ENCODE peak calls at places on chromosome 12, in four cellular contexts. H is A549, C is HepG2, A is GM12878. L is an unnamed sample.
A peak's percentile ranks its signal among the peaks of the same experiment; 100 is the strongest.

GRCh38 chr12:57258977-57259970 is 8.3 kb upstream of the STAC3 start:
- DNase-seq in H (no peak), A (no peak), C (no peak), L (no peak)

GRCh38 chr12:62861157-62861535 is 73.8 kb downstream of the PPM1H start:
- DNase-seq in H (no peak), C (no peak), A (no peak), L (no peak)

GRCh38 chr12:49040364-49040855 is 20.2 kb downstream of the KMT2D start:
- DNase-seq in H (no peak), C (no peak), A (no peak), L (no peak)

GRCh38 chr12:5503774-5504173 is 71.9 kb downstream of the NTF3 start:
- DNase-seq in A (no peak), C (no peak), H (no peak), L (no peak)

GRCh38 chr12:26238341-26239126 is 43.2 kb downstream of the SSPN start:
- DNase-seq in H (no peak), A (no peak), C (no peak), L (no peak)

GRCh38 chr12:132703611-132704010 is 7.0 kb upstream of the PGAM5 start:
- DNase-seq in A (no peak), C (no peak), H (no peak), L (no peak)

GRCh38 chr12:27176765-27177164 is 67.3 kb upstream of the STK38L start:
- DNase-seq in C (no peak), H (peak; percentile 59), A (no peak), L (peak; percentile 79)

GRCh38 chr12:84375472-84375871 is 537.1 kb downstream of the SLC6A15 start:
- DNase-seq in C (no peak), A (no peak), H (no peak), L (no peak)

GRCh38 chr12:27999521-27999920 is 27.0 kb upstream of the PTHLH start:
- DNase-seq in A (no peak), C (no peak), H (no peak), L (no peak)

GRCh38 chr12:131101703-131102492 is 148.2 kb downstream of the ADGRD1 start:
- DNase-seq in H (no peak), C (no peak), A (peak; percentile 71), L (peak; percentile 42)

GRCh38 chr12:19287302-19287701 is 152.0 kb upstream of the AEBP2 start:
- DNase-seq in C (no peak), A (no peak), H (no peak), L (no peak)

GRCh38 chr12:32151081-32151480 is 44.4 kb downstream of the BICD1 start:
- DNase-seq in A (no peak), H (no peak), C (no peak), L (no peak)

GRCh38 chr12:27005495-27005894 is 8.7 kb downstream of the TM7SF3 start:
- DNase-seq in H (no peak), C (no peak), A (no peak), L (no peak)

GRCh38 chr12:92108651-92109050 is 37.0 kb downstream of the BTG1 start:
- DNase-seq in H (peak; percentile 42), A (no peak), C (no peak), L (peak; percentile 96)

GRCh38 chr12:121467638-121468403 is 67.9 kb downstream of the RNF34 start:
- DNase-seq in A (no peak), C (no peak), H (peak; percentile 31), L (no peak)

GRCh38 chr12:68675098-68675842 is 11.5 kb upstream of the NUP107 start:
- DNase-seq in A (no peak), H (no peak), C (no peak), L (peak; percentile 28)

GRCh38 chr12:87816186-87816585 is 213.0 kb downstream of the C12orf50 start:
- DNase-seq in H (no peak), C (no peak), A (no peak), L (no peak)

GRCh38 chr12:65918057-65918456 is 93.8 kb downstream of the HMGA2 start:
- DNase-seq in H (no peak), C (no peak), A (no peak), L (peak; percentile 20)

GRCh38 chr12:46964496-46965098 is 114.8 kb upstream of the PCED1B start:
- DNase-seq in C (no peak), A (no peak), H (peak; percentile 18), L (no peak)

GRCh38 chr12:9792961-9793617 is 32.4 kb upstream of the CD69 start:
- DNase-seq in C (no peak), H (no peak), A (no peak), L (no peak)

GRCh38 chr12:64256166-64256800 is 34.2 kb upstream of the KICS2 start:
- DNase-seq in C (peak; percentile 49), H (peak; percentile 65), A (no peak), L (peak; percentile 64)

GRCh38 chr12:16198884-16199283 is 78.6 kb downstream of the SLC15A5 start:
- DNase-seq in C (no peak), A (peak; percentile 39), H (no peak), L (peak; percentile 29)

DNA sequence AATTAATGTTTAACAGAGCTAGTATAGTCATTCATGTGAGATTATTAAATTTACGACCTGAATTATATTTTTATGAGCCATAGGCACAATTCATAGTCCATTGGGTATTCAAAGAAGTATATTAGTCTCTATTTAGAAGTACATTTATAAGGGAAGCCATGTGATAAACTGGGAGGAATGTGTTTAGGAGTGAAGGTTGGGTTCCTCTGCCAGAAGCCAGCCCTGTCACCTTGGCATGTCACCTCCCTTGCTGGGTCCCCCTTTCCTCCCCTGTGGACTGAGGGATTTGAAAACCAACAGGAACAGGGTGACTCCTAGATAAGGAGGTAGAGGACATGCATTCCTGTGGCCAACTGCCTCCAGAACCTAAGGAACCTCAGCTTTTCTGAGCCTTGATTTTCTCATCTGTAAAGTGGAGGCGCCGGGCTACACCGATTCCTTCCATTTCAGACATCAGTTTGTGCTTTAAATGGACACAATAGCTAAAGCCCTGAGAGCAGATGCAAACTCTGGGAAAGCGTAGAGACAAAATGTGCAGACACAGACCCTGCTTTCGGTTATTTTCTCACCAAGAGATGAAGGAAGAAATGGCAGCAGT is 5.4 kb upstream of the KRT2 start:
- DNase-seq in A (no peak), C (no peak), H (no peak), L (no peak)
- TF ChIP-seq POLR2A in A (no peak), C (no peak), H (no peak), L (no peak)

DNA sequence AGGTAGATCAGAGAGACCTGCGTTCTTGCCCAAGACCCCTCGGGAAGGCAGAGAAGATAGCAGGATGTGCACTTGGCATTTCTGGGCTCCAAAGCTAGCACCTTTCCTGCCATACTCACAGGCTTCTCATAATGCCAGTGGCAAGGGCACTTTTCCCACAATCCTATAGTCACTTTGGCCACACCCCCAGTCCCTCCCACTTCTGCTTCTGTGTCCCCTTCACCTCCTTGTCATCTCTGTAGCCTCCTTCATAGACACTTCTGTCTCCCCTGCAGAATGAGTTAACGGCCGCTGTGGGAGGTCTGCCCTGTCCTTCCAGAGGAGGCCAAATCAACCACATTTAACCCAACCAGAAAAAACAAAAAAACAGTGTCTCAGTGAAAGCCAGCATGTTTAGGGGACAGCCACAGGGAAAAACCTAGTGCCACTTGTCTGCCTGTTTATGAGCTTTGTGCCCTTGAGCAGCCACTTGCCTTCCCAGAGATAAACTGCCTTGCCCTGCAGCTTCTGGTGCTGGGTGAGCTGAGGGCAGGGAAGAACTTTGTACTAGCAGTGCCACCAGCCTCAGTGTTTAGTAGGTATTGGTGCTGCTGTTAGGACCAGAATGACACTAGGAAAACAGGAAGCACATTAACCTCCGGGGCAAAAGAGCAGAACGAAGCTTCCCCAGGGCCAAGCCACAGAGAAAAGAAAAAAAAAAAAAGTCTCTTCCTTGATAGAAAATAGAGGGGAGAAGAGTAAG is 193.0 kb upstream of the PWP1 start:
- DNase-seq in H (no peak), A (no peak), C (peak; percentile 40), L (peak; percentile 62)
- TF ChIP-seq MYC in H (no peak), A (no peak), C (no peak), L (no peak)

GRCh38 chr12:401235-402126 is at the start of gene CCDC77:
- DNase-seq in H (peak; percentile 95), C (peak; percentile 89), A (peak; percentile 86), L (peak; percentile 94)
- TF ChIP-seq POLR2A in H (no peak), C (peak; percentile 70), A (peak; percentile 67), L (peak; percentile 62)

DNA sequence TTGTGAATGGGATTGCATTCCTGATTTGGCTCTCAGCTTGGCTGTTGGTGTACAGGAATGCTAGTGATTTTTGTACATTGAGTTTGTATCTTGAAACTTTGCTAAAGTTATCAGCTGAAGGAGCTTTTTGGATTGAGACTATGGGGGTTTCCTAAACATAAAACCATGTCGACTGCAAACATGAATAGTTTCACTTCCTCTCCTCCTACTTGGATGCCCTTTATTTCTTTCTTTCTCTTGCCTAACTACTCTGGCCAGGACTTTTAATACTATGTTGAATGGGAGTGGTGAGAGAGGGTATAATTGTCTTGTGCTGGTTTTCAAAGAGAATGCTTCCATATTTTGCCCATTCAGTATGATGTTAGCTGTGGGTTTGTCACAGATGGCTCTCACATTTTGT is 141.5 kb downstream of the CEP83 start:
- DNase-seq in A (peak; percentile 31), H (no peak), C (no peak), L (no peak)
- TF ChIP-seq MYC in A (no peak), H (no peak), C (no peak), L (no peak)

DNA sequence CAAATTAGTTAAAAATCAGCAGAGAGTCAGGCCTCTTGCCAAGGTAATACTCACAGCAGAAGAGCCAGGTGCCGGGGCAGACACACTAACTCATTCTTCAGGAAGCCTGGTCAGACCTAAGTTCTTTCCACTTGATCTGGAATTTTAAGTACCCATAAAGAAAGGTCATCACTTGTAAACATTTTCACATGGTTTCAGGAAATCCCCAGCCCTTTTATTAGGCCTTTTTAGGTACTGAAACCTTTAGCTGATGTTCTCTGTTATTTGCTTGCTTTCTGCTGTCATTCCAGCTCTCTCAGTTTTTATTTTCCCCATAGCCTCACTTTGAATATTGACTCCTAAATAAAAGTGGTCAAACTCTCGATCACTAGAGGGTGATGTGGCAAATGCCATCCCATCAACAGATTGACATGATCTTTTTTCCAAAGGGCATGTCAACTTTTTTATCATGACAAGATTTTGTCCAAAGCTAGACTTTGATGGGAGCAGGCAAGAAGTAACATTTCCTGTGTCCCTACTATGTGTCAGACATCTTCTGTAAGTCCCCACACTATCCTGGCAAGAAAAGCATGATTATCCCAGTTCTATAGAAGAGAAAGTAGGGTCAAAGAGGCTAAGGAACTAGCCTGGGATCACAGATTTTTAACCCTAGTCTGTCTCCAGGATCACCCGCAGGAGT is 5.7 kb downstream of the ISCU start:
- DNase-seq in C (no peak), A (peak; percentile 77), H (no peak), L (no peak)
- TF ChIP-seq POLR2A in C (no peak), A (no peak), H (no peak), L (no peak)

GRCh38 chr12:124674937-124675336 is 107.5 kb upstream of the NCOR2 start:
- DNase-seq in A (no peak), H (no peak), C (no peak), L (no peak)

GRCh38 chr12:124676725-124677462 is 109.5 kb upstream of the NCOR2 start:
- DNase-seq in C (no peak), H (no peak), A (no peak), L (no peak)

GRCh38 chr12:124673881-124674617 is 106.6 kb upstream of the NCOR2 start:
- DNase-seq in A (no peak), H (no peak), C (no peak), L (no peak)

GRCh38 chr12:124677552-124678356 is 110.3 kb upstream of the NCOR2 start:
- DNase-seq in C (no peak), H (no peak), A (no peak), L (no peak)

GRCh38 chr12:124675881-124676688 is 108.7 kb upstream of the NCOR2 start:
- DNase-seq in H (no peak), A (no peak), C (no peak), L (peak; percentile 63)
- TF ChIP-seq MYC in H (no peak), A (no peak), C (no peak), L (no peak)

L was measured in NB4.